ENCODE peak calls at places on chromosomes 12 and 14, in nine cellular contexts. Z is substantia nigra; F is COR-L47; E is CD4-positive, alpha-beta T cell; C is HS-5; U is NCI-H1092; G is foreskin keratinocyte; V is activated naive CD4-positive, alpha-beta T cell treated with anti-CD3 and anti-CD28 coated beads for 36 hours; D is NCI-H1105. I is an unnamed sample.

GRCh38 chr14:90140956-90141316 is 79.1 kb downstream of the KCNK13 start:
- DNase-seq in Z (no peak), F (no peak), E (no peak), C (peak; percentile 9), U (no peak), G (no peak), V (no peak), D (no peak), I (no peak)

GRCh38 chr12:57473392-57473791 is 6.3 kb downstream of the ARHGAP9 start:
- DNase-seq in Z (no peak), F (no peak), E (no peak), C (no peak), U (no peak), G (no peak), V (no peak), D (no peak), I (no peak)

GRCh38 chr14:31880935-31881334 is 196.2 kb upstream of the ARHGAP5 start:
- DNase-seq in Z (no peak), F (no peak), E (no peak), C (peak; percentile 78), U (no peak), G (no peak), V (no peak), D (no peak), I (no peak)

GRCh38 chr14:57136669-57137068 is 132.0 kb downstream of the EXOC5 start:
- DNase-seq in Z (no peak), F (peak; percentile 69), E (no peak), C (no peak), U (peak; percentile 88), G (no peak), V (no peak), D (peak; percentile 81), I (no peak)

GRCh38 chr12:115473257-115473956 is 789.4 kb upstream of the TBX3 start:
- DNase-seq in Z (no peak), F (no peak), E (no peak), C (no peak), U (no peak), G (no peak), V (no peak), D (no peak), I (no peak)

GRCh38 chr12:60101715-60102114 is 505.9 kb downstream of the SLC16A7 start:
- DNase-seq in Z (no peak), F (no peak), E (no peak), C (peak; percentile 64), U (no peak), G (peak; percentile 40), V (no peak), D (no peak), I (no peak)

GRCh38 chr14:105059035-105059916 is 6.0 kb downstream of the GPR132 start:
- DNase-seq in Z (no peak), F (no peak), E (peak; percentile 82), C (no peak), U (no peak), G (no peak), V (peak; percentile 87), D (no peak), I (no peak)

GRCh38 chr12:104710940-104711725 is 247.0 kb downstream of the SLC41A2 start:
- DNase-seq in Z (no peak), F (no peak), E (no peak), C (peak; percentile 53), U (no peak), G (no peak), V (no peak), D (peak; percentile 51), I (no peak)

GRCh38 chr12:30694971-30695326 is 720 bp downstream of the IPO8 start:
- DNase-seq in Z (no peak), F (peak; percentile 11), E (no peak), C (no peak), U (peak; percentile 39), G (peak; percentile 23), V (peak; percentile 30), D (peak; percentile 48), I (no peak)

GRCh38 chr12:107320929-107321618 is 227.7 kb upstream of the CRY1 start:
- DNase-seq in Z (no peak), F (peak; percentile 24), E (peak; percentile 83), C (no peak), U (no peak), G (peak; percentile 68), V (peak; percentile 88), D (peak; percentile 80), I (no peak)

I was measured in mesenteric fat pad.